ENCODE peak calls at places on chromosomes 3 and 15, in six cellular contexts. R is left lobe of liver; G is stimulated activated CD8-positive, alpha-beta memory T cell treated with anti-CD3 and anti-CD28 coated beads, Interleukin-12 subunit alpha, Interleukin-12 subunit beta, amount 100 ng/mL, for 4 hours; K is NCI-H1092; S is esophagus muscularis mucosa; X is activated CD8-positive, alpha-beta memory T cell treated with anti-CD3 and anti-CD28 coated beads for 48 hours. F is an unnamed sample.

GRCh38 chr3:111130827-111131226 is 59.2 kb downstream of the NECTIN3 start:
- DNase-seq in R (no peak), S (no peak), X (no peak), K (no peak), G (no peak), F (no peak)

GRCh38 chr15:56831467-56831866 is 87.0 kb upstream of the TCF12 start:
- DNase-seq in R (no peak), X (no peak), K (no peak), S (no peak), G (no peak), F (no peak)

GRCh38 chr15:78968539-78969271 is 23.9 kb upstream of the CTSH start:
- DNase-seq in G (no peak), X (no peak), R (no peak), S (no peak), K (no peak), F (no peak)

GRCh38 chr15:70319466-70319865 is 221.7 kb upstream of the TLE3 start:
- DNase-seq in X (no peak), R (no peak), K (no peak), G (no peak), S (no peak), F (peak)

GRCh38 chr3:149581681-149582349 is 76.0 kb downstream of the WWTR1 start:
- DNase-seq in X (no peak), K (no peak), S (no peak), G (no peak), R (no peak), F (no peak)

GRCh38 chr15:76060098-76060989 is 559 bp downstream of the TMEM266 start:
- DNase-seq in G (no peak), K (no peak), X (no peak), S (no peak), R (no peak), F (peak)

GRCh38 chr15:80464952-80465645 is 60.9 kb downstream of the ARNT2 start:
- DNase-seq in K (no peak), S (no peak), X (no peak), R (no peak), G (no peak), F (no peak)

GRCh38 chr3:177341766-177342165 is 144.5 kb upstream of the TBL1XR1 start:
- DNase-seq in G (no peak), X (no peak), S (no peak), K (no peak), R (no peak), F (no peak)

GRCh38 chr3:152287898-152288576 is 19.3 kb downstream of the MBNL1 start:
- DNase-seq in K (no peak), G (no peak), R (no peak), X (no peak), S (no peak), F (no peak)

GRCh38 chr3:17357035-17357710 is 385.3 kb downstream of the TBC1D5 start:
- DNase-seq in S (no peak), R (no peak), G (no peak), K (no peak), X (no peak), F (no peak)

GRCh38 chr3:23960649-23961048 is 15.6 kb downstream of the NR1D2 start:
- DNase-seq in S (no peak), X (no peak), G (no peak), R (no peak), K (no peak), F (no peak)

GRCh38 chr15:51848811-51849210 is 19.4 kb downstream of the TMOD3 start:
- DNase-seq in G (no peak), X (no peak), R (no peak), S (no peak), K (no peak), F (no peak)

GRCh38 chr3:44530957-44531356 is 24.0 kb upstream of the ZKSCAN7 start:
- DNase-seq in K (no peak), S (no peak), X (no peak), R (no peak), G (no peak), F (no peak)

GRCh38 chr3:130528120-130528519 is 11.1 kb downstream of the COL6A6 start:
- DNase-seq in G (no peak), S (peak), R (no peak), K (no peak), X (no peak), F (no peak)

GRCh38 chr3:177150970-177151627 is 46.2 kb downstream of the TBL1XR1 start:
- DNase-seq in K (peak), G (no peak), X (no peak), R (no peak), S (no peak), F (no peak)

GRCh38 chr3:186151077-186151971 is 42.4 kb upstream of the ETV5 start:
- DNase-seq in K (no peak), R (no peak), X (no peak), S (no peak), G (no peak), F (no peak)

GRCh38 chr3:12224181-12225147 is 64.4 kb upstream of the PPARG start:
- DNase-seq in G (no peak), K (no peak), S (no peak), X (no peak), R (peak), F (no peak)

GRCh38 chr15:95024388-95024787 is 793.0 kb downstream of the MCTP2 start:
- DNase-seq in R (no peak), K (no peak), X (no peak), S (no peak), G (no peak), F (no peak)

GRCh38 chr3:145116769-145117168 is 1044.2 kb downstream of the PLOD2 start:
- DNase-seq in X (no peak), G (no peak), S (no peak), K (no peak), R (no peak), F (no peak)

GRCh38 chr3:63228677-63229076 is 49.4 kb upstream of the SYNPR start:
- DNase-seq in X (no peak), S (no peak), R (no peak), K (peak), G (no peak), F (no peak)

GRCh38 chr3:10926831-10927521 is 65.6 kb upstream of the SLC6A1 start:
- DNase-seq in R (no peak), G (no peak), S (no peak), K (no peak), X (no peak), F (no peak)

GRCh38 chr3:54211097-54211496 is 88.7 kb downstream of the CACNA2D3 start:
- DNase-seq in G (no peak), K (peak), X (no peak), S (no peak), R (no peak), F (no peak)

GRCh38 chr3:20401253-20401652 is 215.2 kb upstream of the SGO1 start:
- DNase-seq in R (no peak), G (no peak), K (no peak), S (no peak), X (no peak), F (no peak)

GRCh38 chr3:33131328-33132018 is 17.7 kb downstream of the CRTAP start:
- DNase-seq in G (no peak), S (no peak), X (no peak), R (no peak), K (peak), F (no peak)

GRCh38 chr3:99269606-99270355 is 368.3 kb upstream of the DCBLD2 start:
- DNase-seq in X (no peak), S (peak), G (no peak), K (no peak), R (no peak), F (no peak)

GRCh38 chr3:72601049-72601448 is 247.2 kb downstream of the SHQ1 start:
- DNase-seq in R (no peak), K (no peak), X (no peak), S (no peak), G (no peak), F (no peak)

GRCh38 chr15:35308802-35309201 is 223.7 kb upstream of the NANOGP8 start:
- DNase-seq in X (no peak), S (no peak), K (no peak), R (no peak), G (no peak), F (no peak)

GRCh38 chr3:120528163-120528562 is 68.0 kb upstream of the NDUFB4 start:
- DNase-seq in S (no peak), X (no peak), K (no peak), G (no peak), R (no peak), F (no peak)

F was measured in activated B cell treated with CpG ODN at 0.5 μM for 24 hours.